ENCODE peak calls at places on chromosomes 16 and 17, in six cellular contexts. I is Panc1, K is T-helper 1 cell, D is AG08395, H is amniotic stem cell, L is BJ. G is an unnamed sample.

GRCh38 chr16:66740010-66740409 is 11.4 kb downstream of the DYNC1LI2 start:
- DNase-seq in I (no peak), L (no peak), H (no peak), K (no peak), D (peak), G (no peak)

GRCh38 chr17:65246252-65246651 is 109.1 kb downstream of the RGS9 start:
- DNase-seq in D (no peak), I (no peak), L (no peak), H (no peak), K (no peak), G (no peak)

GRCh38 chr17:40550608-40551007 is 14.7 kb downstream of the CCR7 start:
- DNase-seq in L (no peak), H (no peak), K (no peak), I (no peak), D (peak), G (peak)

GRCh38 chr17:59763861-59764260 is 56.4 kb downstream of the VMP1 start:
- DNase-seq in D (peak), L (peak), I (no peak), H (no peak), K (no peak), G (no peak)

GRCh38 chr17:37820313-37821024 is 75.6 kb upstream of the HNF1B start:
- DNase-seq in H (no peak), I (no peak), L (no peak), K (no peak), D (no peak), G (no peak)

GRCh38 chr17:8913879-8914278 is 46.4 kb upstream of the PIK3R6 start:
- DNase-seq in L (no peak), H (no peak), I (no peak), D (no peak), K (no peak), G (no peak)

GRCh38 chr17:79757140-79757745 is 20.7 kb upstream of the CBX2 start:
- DNase-seq in L (no peak), I (no peak), K (no peak), H (no peak), D (no peak), G (no peak)

GRCh38 chr17:14590458-14591250 is 289.8 kb downstream of the HS3ST3B1 start:
- DNase-seq in K (no peak), L (no peak), I (no peak), D (no peak), H (no peak), G (no peak)

GRCh38 chr17:65514541-65514940 is 46.9 kb downstream of the AXIN2 start:
- DNase-seq in K (no peak), H (no peak), L (no peak), D (peak), I (no peak), G (peak)

GRCh38 chr17:79791354-79792123 is 5.3 kb downstream of the CBX8 start:
- DNase-seq in H (no peak), D (no peak), K (no peak), I (no peak), L (no peak), G (no peak)

GRCh38 chr16:51888021-51888420 is 658.9 kb downstream of the TOX3 start:
- DNase-seq in K (no peak), D (peak), L (peak), I (no peak), H (no peak), G (no peak)

GRCh38 chr17:1162116-1162855 is 17.5 kb downstream of the ABR start:
- DNase-seq in D (no peak), H (no peak), K (no peak), L (no peak), I (no peak), G (no peak)

GRCh38 chr17:65567566-65567965 is 6.1 kb upstream of the AXIN2 start:
- DNase-seq in D (no peak), L (no peak), K (no peak), H (no peak), I (no peak), G (no peak)

GRCh38 chr17:80782536-80783427 is 208.9 kb upstream of the CHMP6 start:
- DNase-seq in K (no peak), H (no peak), L (no peak), D (peak), I (no peak), G (no peak)

GRCh38 chr17:2025622-2026309 is 632 bp upstream of the RTN4RL1 start:
- DNase-seq in I (no peak), L (no peak), H (peak), K (no peak), D (peak), G (peak)

GRCh38 chr16:66653581-66654350 is 42.8 kb downstream of the CMTM4 start:
- DNase-seq in H (no peak), D (no peak), K (no peak), L (no peak), I (no peak), G (no peak)